ENCODE peak calls at places on chromosomes 3 and 15, in six cellular contexts. One of them, this sample, is unnamed.

GRCh38 chr3:54900954-54901591 is 26.8 kb downstream of the LRTM1 start:
- DNase-seq in endothelial cell of umbilical vein: no peak
- DNase-seq in K562: no peak
- DNase-seq in HepG2: no peak
- DNase-seq in GM12878: no peak
- DNase-seq in A549: no peak
- DNase-seq in this sample: no peak

GRCh38 chr3:167887096-167887495 is 151.6 kb downstream of the SERPINI1 start:
- DNase-seq in GM12878: no peak
- DNase-seq in A549: peak; percentile 10
- DNase-seq in endothelial cell of umbilical vein: no peak
- DNase-seq in HepG2: peak; percentile 23
- DNase-seq in K562: no peak
- DNase-seq in this sample: no peak

GRCh38 chr3:16064660-16065414 is 109.6 kb upstream of the GALNT15 start:
- DNase-seq in GM12878: no peak
- DNase-seq in A549: peak; percentile 51
- DNase-seq in K562: no peak
- DNase-seq in HepG2: peak; percentile 12
- DNase-seq in endothelial cell of umbilical vein: peak; percentile 67
- DNase-seq in this sample: no peak

GRCh38 chr15:59360305-59360704 is 12.4 kb downstream of the MYO1E start:
- DNase-seq in GM12878: no peak
- DNase-seq in HepG2: no peak
- DNase-seq in endothelial cell of umbilical vein: no peak
- DNase-seq in A549: no peak
- DNase-seq in K562: no peak
- DNase-seq in this sample: no peak

GRCh38 chr3:4582634-4583033 is 89.5 kb downstream of the ITPR1 start:
- DNase-seq in HepG2: no peak
- DNase-seq in endothelial cell of umbilical vein: no peak
- DNase-seq in GM12878: no peak
- DNase-seq in A549: no peak
- DNase-seq in K562: no peak
- DNase-seq in this sample: no peak

GRCh38 chr3:184337315-184337714 is at the start of gene FAM131A:
- DNase-seq in GM12878: no peak
- DNase-seq in endothelial cell of umbilical vein: peak; percentile 12
- DNase-seq in HepG2: no peak
- DNase-seq in A549: no peak
- DNase-seq in K562: no peak
- DNase-seq in this sample: no peak

GRCh38 chr3:130991126-130991525 is 35.5 kb downstream of the ASTE1 start:
- DNase-seq in endothelial cell of umbilical vein: no peak
- DNase-seq in A549: no peak
- DNase-seq in HepG2: no peak
- DNase-seq in GM12878: no peak
- DNase-seq in K562: no peak
- DNase-seq in this sample: no peak

GRCh38 chr3:126149256-126149902 is 31.0 kb downstream of the ALDH1L1 start:
- DNase-seq in K562: no peak
- DNase-seq in HepG2: no peak
- DNase-seq in endothelial cell of umbilical vein: no peak
- DNase-seq in A549: no peak
- DNase-seq in GM12878: no peak
- DNase-seq in this sample: no peak

GRCh38 chr3:132242790-132243189 is 74.4 kb upstream of the ACP3 start:
- DNase-seq in A549: no peak
- DNase-seq in GM12878: no peak
- DNase-seq in endothelial cell of umbilical vein: no peak
- DNase-seq in K562: no peak
- DNase-seq in HepG2: no peak
- DNase-seq in this sample: no peak

GRCh38 chr3:182698078-182698477 is 95.2 kb upstream of the ATP11B start:
- DNase-seq in A549: no peak
- DNase-seq in K562: no peak
- DNase-seq in HepG2: no peak
- DNase-seq in endothelial cell of umbilical vein: no peak
- DNase-seq in GM12878: no peak
- DNase-seq in this sample: no peak
- TF ChIP-seq CTCF in A549: no peak
- TF ChIP-seq CTCF in K562: no peak
- TF ChIP-seq CTCF in HepG2: no peak
- TF ChIP-seq CTCF in endothelial cell of umbilical vein: no peak
- TF ChIP-seq CTCF in GM12878: no peak
- TF ChIP-seq CTCF in this sample: no peak

DNA sequence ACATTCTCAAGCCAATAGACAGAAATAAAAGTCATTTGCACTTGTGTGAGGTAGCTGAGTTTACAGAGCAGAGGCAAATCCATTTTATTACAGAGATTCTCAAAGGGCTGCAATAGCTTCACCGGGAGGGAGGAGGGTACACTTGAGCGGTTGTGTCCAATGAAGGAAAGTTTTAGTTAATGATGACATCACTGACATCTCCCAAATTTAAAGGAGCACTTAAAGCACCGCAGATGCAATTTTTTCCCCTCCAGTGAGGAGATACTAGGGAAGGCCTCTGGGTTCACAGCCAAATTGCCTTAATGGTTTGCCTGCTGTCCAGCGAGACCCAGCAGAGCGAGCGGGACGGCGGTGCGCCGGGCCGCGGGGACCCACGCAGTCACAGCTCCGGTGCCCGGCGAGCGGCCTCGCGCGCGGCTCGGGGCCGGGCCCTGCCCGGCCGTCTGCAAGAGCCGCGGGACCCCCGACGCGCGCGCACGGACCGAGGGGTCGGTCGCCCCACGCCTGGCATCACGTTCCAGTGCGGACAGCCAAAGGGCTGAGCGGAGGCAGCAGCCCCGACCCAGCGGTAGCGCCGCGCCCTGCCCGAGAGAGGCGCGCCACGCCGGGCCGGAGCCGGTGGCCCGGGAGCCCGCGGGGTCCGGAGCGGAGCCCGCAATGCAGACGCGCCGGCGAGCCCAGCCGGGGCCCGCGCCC is 160.5 kb upstream of the CHRNA7 start:
- DNase-seq in HepG2: no peak
- DNase-seq in GM12878: no peak
- DNase-seq in endothelial cell of umbilical vein: no peak
- DNase-seq in K562: no peak
- DNase-seq in A549: no peak
- DNase-seq in this sample: no peak
- H3K4me3 ChIP-seq in HepG2: peak overlapping the region; percentile 36
- H3K4me3 ChIP-seq in GM12878: no peak overlapping the region
- H3K4me3 ChIP-seq in endothelial cell of umbilical vein: peak overlapping the region; percentile 53
- H3K4me3 ChIP-seq in K562: no peak overlapping the region
- H3K4me3 ChIP-seq in A549: peak overlapping the region; percentile 72
- H3K4me3 ChIP-seq in this sample: no peak overlapping the region

GRCh38 chr15:101089579-101090459 is 162.0 kb downstream of the CHSY1 start:
- DNase-seq in K562: no peak
- DNase-seq in HepG2: no peak
- DNase-seq in endothelial cell of umbilical vein: no peak
- DNase-seq in GM12878: no peak
- DNase-seq in A549: no peak
- DNase-seq in this sample: no peak
- TF ChIP-seq MYC in K562: no peak
- TF ChIP-seq MYC in HepG2: no peak
- TF ChIP-seq MYC in endothelial cell of umbilical vein: no peak
- TF ChIP-seq MYC in GM12878: no peak
- TF ChIP-seq MYC in A549: no peak
- TF ChIP-seq MYC in this sample: no peak

GRCh38 chr3:57862894-57863293 is 106.8 kb downstream of the SLMAP start:
- DNase-seq in endothelial cell of umbilical vein: no peak
- DNase-seq in GM12878: no peak
- DNase-seq in HepG2: no peak
- DNase-seq in K562: no peak
- DNase-seq in A549: no peak
- DNase-seq in this sample: no peak

GRCh38 chr3:57863380-57863779 is 107.3 kb downstream of the SLMAP start:
- DNase-seq in endothelial cell of umbilical vein: no peak
- DNase-seq in K562: no peak
- DNase-seq in GM12878: no peak
- DNase-seq in HepG2: no peak
- DNase-seq in A549: no peak
- DNase-seq in this sample: no peak

DNA sequence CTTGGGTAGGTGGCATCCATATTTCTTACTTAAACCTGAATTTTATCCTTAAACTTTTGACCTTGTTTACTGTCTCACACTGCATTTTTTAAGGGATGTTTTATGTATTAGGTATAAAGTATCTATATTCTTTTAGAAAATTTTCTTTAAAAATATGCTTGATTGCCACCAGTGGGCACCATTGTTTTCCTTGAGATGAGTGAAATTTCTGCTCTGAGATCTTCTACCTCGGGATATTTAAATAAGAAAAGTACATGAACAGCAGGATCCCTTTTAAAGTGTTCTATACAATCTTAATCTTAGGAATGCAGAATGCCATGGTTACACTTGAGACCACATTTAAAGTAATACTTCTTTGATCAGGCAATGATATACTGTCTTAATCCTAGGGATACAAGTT is 108.7 kb downstream of the SLMAP start:
- DNase-seq in GM12878: no peak
- DNase-seq in endothelial cell of umbilical vein: peak; percentile 47
- DNase-seq in K562: peak; percentile 6
- DNase-seq in A549: peak; percentile 17
- DNase-seq in HepG2: no peak
- DNase-seq in this sample: peak; percentile 19
- TF ChIP-seq CTCF in GM12878: peak; percentile 9
- TF ChIP-seq CTCF in endothelial cell of umbilical vein: peak; percentile 22
- TF ChIP-seq CTCF in K562: peak; percentile 45
- TF ChIP-seq CTCF in A549: peak; percentile 48
- TF ChIP-seq CTCF in HepG2: no peak
- TF ChIP-seq CTCF in this sample: peak; percentile 12

GRCh38 chr15:76286231-76286879 is 24.9 kb downstream of the ETFA start:
- DNase-seq in HepG2: no peak
- DNase-seq in K562: no peak
- DNase-seq in A549: no peak
- DNase-seq in endothelial cell of umbilical vein: no peak
- DNase-seq in GM12878: peak; percentile 28
- DNase-seq in this sample: no peak
- H3K4me3 ChIP-seq in HepG2: no peak overlapping the region
- H3K4me3 ChIP-seq in K562: no peak overlapping the region
- H3K4me3 ChIP-seq in A549: no peak overlapping the region
- H3K4me3 ChIP-seq in endothelial cell of umbilical vein: no peak overlapping the region
- H3K4me3 ChIP-seq in GM12878: no peak overlapping the region
- H3K4me3 ChIP-seq in this sample: no peak overlapping the region